ENCODE peak calls at places on chromosomes 6 and 20, in nine cellular contexts. Q, D, M, Y, E, J, A, P and X are unnamed samples.
A peak's percentile ranks its signal among the peaks of the same experiment; 100 is the strongest.

GRCh38 chr6:17859846-17860245 is 127.6 kb downstream of the KIF13A start:
- DNase-seq in Q (no peak), D (no peak), M (no peak), Y (no peak), E (no peak), J (no peak), A (no peak), P (no peak), X (no peak)

GRCh38 chr20:17391108-17391771 is 139.9 kb downstream of the BFSP1 start:
- DNase-seq in Q (no peak), D (no peak), M (no peak), Y (no peak), E (no peak), J (no peak), A (no peak), P (no peak), X (no peak)

GRCh38 chr6:168150551-168151444 is 71.8 kb upstream of the FRMD1 start:
- DNase-seq in Q (no peak), D (no peak), M (no peak), Y (peak; percentile 47), E (no peak), J (no peak), A (no peak), P (no peak), X (no peak)

GRCh38 chr6:13711726-13712484 is at the start of gene RANBP9:
- DNase-seq in Q (peak; percentile 96), D (peak; percentile 82), M (peak; percentile 90), Y (peak; percentile 94), E (peak; percentile 89), J (peak; percentile 85), A (peak; percentile 83), P (peak; percentile 83), X (peak; percentile 90)

GRCh38 chr6:125950293-125950692 is 6.3 kb upstream of the HINT3 start:
- DNase-seq in Q (no peak), D (no peak), M (peak; percentile 64), Y (no peak), E (no peak), J (no peak), A (peak; percentile 70), P (no peak), X (no peak)

GRCh38 chr20:51661609-51662178 is 106.5 kb downstream of the ATP9A start:
- DNase-seq in Q (peak; percentile 71), D (no peak), M (no peak), Y (no peak), E (no peak), J (no peak), A (peak; percentile 82), P (no peak), X (no peak)

GRCh38 chr20:43404880-43405279 is 52.8 kb upstream of the SRSF6 start:
- DNase-seq in Q (no peak), D (no peak), M (peak; percentile 21), Y (no peak), E (no peak), J (no peak), A (peak; percentile 31), P (no peak), X (peak; percentile 41)

GRCh38 chr20:42308980-42309524 is 690.9 kb upstream of the CHD6 start:
- DNase-seq in Q (no peak), D (no peak), M (no peak), Y (no peak), E (no peak), J (no peak), A (no peak), P (no peak), X (no peak)

GRCh38 chr6:158770948-158771347 is 48.2 kb downstream of the EZR start:
- DNase-seq in Q (no peak), D (no peak), M (no peak), Y (peak; percentile 61), E (peak; percentile 58), J (no peak), A (no peak), P (no peak), X (no peak)

GRCh38 chr20:20904171-20904831 is 191.9 kb upstream of the RALGAPA2 start:
- DNase-seq in Q (no peak), D (no peak), M (no peak), Y (no peak), E (no peak), J (no peak), A (no peak), P (no peak), X (no peak)

GRCh38 chr20:55893031-55893430 is 112.3 kb downstream of the CBLN4 start:
- DNase-seq in Q (no peak), D (no peak), M (no peak), Y (no peak), E (no peak), J (no peak), A (no peak), P (no peak), X (no peak)

GRCh38 chr20:57665589-57665971 is 44.2 kb downstream of the PMEPA1 start:
- DNase-seq in Q (no peak), D (no peak), M (no peak), Y (no peak), E (no peak), J (no peak), A (no peak), P (no peak), X (no peak)

GRCh38 chr20:22861231-22861980 is 173.7 kb upstream of the SSTR4 start:
- DNase-seq in Q (no peak), D (no peak), M (peak; percentile 37), Y (no peak), E (no peak), J (no peak), A (peak; percentile 22), P (no peak), X (no peak)

GRCh38 chr6:105596284-105596755 is 193.4 kb upstream of the PREP start:
- DNase-seq in Q (peak; percentile 98), D (no peak), M (peak; percentile 87), Y (no peak), E (no peak), J (no peak), A (peak; percentile 98), P (no peak), X (peak; percentile 16)

GRCh38 chr6:112991912-112992311 is 644.8 kb downstream of the RFPL4B start:
- DNase-seq in Q (no peak), D (no peak), M (no peak), Y (no peak), E (no peak), J (no peak), A (no peak), P (no peak), X (no peak)
- H3K4me3 ChIP-seq in Q (no peak overlapping the region), D (no peak overlapping the region), M (no peak overlapping the region), Y (no peak overlapping the region), E (no peak overlapping the region), J (no peak overlapping the region), A (no peak overlapping the region), P (no peak overlapping the region), X (no peak overlapping the region)

GRCh38 chr6:108638993-108639392 is 78.3 kb downstream of the FOXO3 start:
- DNase-seq in Q (no peak), D (no peak), M (no peak), Y (no peak), E (no peak), J (no peak), A (no peak), P (no peak), X (peak; percentile 77)

GRCh38 chr6:108633436-108633835 is 72.7 kb downstream of the FOXO3 start:
- DNase-seq in Q (no peak), D (no peak), M (no peak), Y (no peak), E (no peak), J (no peak), A (no peak), P (no peak), X (peak; percentile 45)

GRCh38 chr6:108637963-108638362 is 77.2 kb downstream of the FOXO3 start:
- DNase-seq in Q (no peak), D (no peak), M (no peak), Y (no peak), E (no peak), J (no peak), A (no peak), P (no peak), X (no peak)

GRCh38 chr6:108632441-108632840 is 71.7 kb downstream of the FOXO3 start:
- DNase-seq in Q (no peak), D (no peak), M (no peak), Y (no peak), E (no peak), J (no peak), A (no peak), P (no peak), X (no peak)

GRCh38 chr6:108635505-108636226 is 74.9 kb downstream of the FOXO3 start:
- DNase-seq in Q (no peak), D (peak; percentile 48), M (no peak), Y (no peak), E (no peak), J (no peak), A (no peak), P (peak; percentile 5), X (no peak)
- H3K4me3 ChIP-seq in Q (no peak overlapping the region), D (no peak overlapping the region), M (no peak overlapping the region), Y (no peak overlapping the region), E (no peak overlapping the region), J (no peak overlapping the region), A (no peak overlapping the region), P (no peak overlapping the region), X (no peak overlapping the region)

GRCh38 chr6:117520603-117521002 is 38.1 kb downstream of the DCBLD1 start:
- DNase-seq in Q (no peak), D (no peak), M (no peak), Y (no peak), E (no peak), J (no peak), A (no peak), P (no peak), X (no peak)

GRCh38 chr6:117518870-117519269 is 36.4 kb downstream of the DCBLD1 start:
- DNase-seq in Q (no peak), D (no peak), M (no peak), Y (no peak), E (no peak), J (no peak), A (no peak), P (no peak), X (no peak)

DNA sequence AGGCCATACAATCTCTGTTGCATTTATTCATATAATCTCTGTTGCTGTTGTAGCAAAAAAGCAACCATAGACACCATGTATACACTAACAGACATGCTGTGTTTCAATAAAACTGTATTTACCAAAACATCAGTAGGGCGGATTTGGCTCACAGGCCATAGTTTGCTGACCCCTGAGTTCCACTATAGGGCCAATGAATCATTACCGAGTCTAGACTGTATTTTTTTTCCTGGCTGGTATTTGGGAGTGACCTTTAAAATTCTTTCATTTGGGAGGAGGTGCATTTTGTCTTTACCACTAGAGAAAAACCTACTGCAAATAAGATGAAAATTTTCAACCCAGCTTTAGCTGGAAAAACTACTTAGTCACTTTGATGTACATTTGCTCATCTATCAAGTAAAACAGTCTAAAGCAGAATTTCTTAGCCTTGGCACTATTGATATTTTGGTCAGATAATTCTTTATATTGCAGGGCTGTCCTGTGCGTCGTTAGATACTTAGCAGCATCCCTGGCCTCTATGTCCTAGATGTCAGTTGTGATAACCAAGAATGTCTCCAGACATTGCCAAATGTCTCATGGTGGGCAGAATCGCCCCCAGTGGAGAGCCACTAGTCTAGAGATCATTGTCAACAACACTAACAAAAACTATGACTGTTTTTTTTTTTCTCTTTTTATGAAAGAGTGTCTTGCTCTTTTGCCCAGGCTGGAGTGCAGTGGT is 39.5 kb downstream of the DCBLD1 start:
- DNase-seq in Q (no peak), D (no peak), M (no peak), Y (no peak), E (no peak), J (no peak), A (no peak), P (no peak), X (no peak)
- H3K4me3 ChIP-seq in Q (no peak overlapping the region), D (no peak overlapping the region), M (no peak overlapping the region), Y (no peak overlapping the region), E (no peak overlapping the region), J (no peak overlapping the region), A (no peak overlapping the region), P (no peak overlapping the region), X (no peak overlapping the region)

GRCh38 chr6:26440977-26441358 is 664 bp downstream of the BTN3A3 start:
- DNase-seq in Q (no peak), D (no peak), M (no peak), Y (no peak), E (no peak), J (no peak), A (no peak), P (no peak), X (no peak)
- H3K4me3 ChIP-seq in Q (peak overlapping the region; percentile 66), D (peak overlapping the region; percentile 92), M (peak overlapping the region; percentile 67), Y (no peak overlapping the region), E (peak overlapping the region; percentile 66), J (no peak overlapping the region), A (peak overlapping the region; percentile 88), P (peak overlapping the region; percentile 85), X (peak overlapping the region; percentile 24)